ENCODE peak calls at places on chromosome 13, in five cellular contexts. X is stimulated activated naive CD4-positive, alpha-beta T cell treated with Interleukin-2 at 50 U/mL for 16 hours; G is A549; P is activated naive CD8-positive, alpha-beta T cell treated with anti-CD3 and anti-CD28 coated beads, Interleukin-2, amount 50 U/mL, for 24 hours; H is kidney glomerular epithelial cell. W is an unnamed sample.

GRCh38 chr13:43289458-43290255 is 266.3 kb downstream of the DNAJC15 start:
- DNase-seq in H (no peak), G (no peak), X (no peak), P (no peak), W (no peak)

GRCh38 chr13:112450118-112450517 is 74.0 kb downstream of the SPACA7 start:
- DNase-seq in X (no peak), P (no peak), H (no peak), G (no peak), W (no peak)

GRCh38 chr13:98279473-98280175 is 102.6 kb upstream of the RNF113B start:
- DNase-seq in H (peak; percentile 88), P (no peak), G (no peak), X (no peak), W (no peak)

GRCh38 chr13:32903720-32904119 is 112.5 kb upstream of the KL start:
- DNase-seq in X (no peak), G (no peak), P (no peak), H (no peak), W (peak; percentile 24)

GRCh38 chr13:89968468-89968867 is 1379.0 kb upstream of the MIR17HG start:
- DNase-seq in G (no peak), P (no peak), H (no peak), X (no peak), W (no peak)

GRCh38 chr13:107373551-107373950 is 805.6 kb upstream of the ARGLU1 start:
- DNase-seq in P (no peak), G (no peak), X (no peak), H (peak; percentile 87), W (peak; percentile 92)

GRCh38 chr13:113746143-113746525 is 12.9 kb upstream of the TMEM255B start:
- DNase-seq in G (peak; percentile 22), X (no peak), P (no peak), H (no peak), W (no peak)

GRCh38 chr13:53301449-53301848 is 272.8 kb downstream of the OLFM4 start:
- DNase-seq in P (no peak), H (no peak), G (no peak), X (no peak), W (no peak)

GRCh38 chr13:92573467-92574057 is 653.0 kb upstream of the GPC6 start:
- DNase-seq in H (peak; percentile 28), X (no peak), P (no peak), G (peak; percentile 12), W (peak; percentile 9)

GRCh38 chr13:77429320-77430142 is 102.6 kb upstream of the MYCBP2 start:
- DNase-seq in H (no peak), G (no peak), P (peak; percentile 47), X (peak; percentile 68), W (peak; percentile 25)

GRCh38 chr13:25167775-25168174 is 4.3 kb downstream of the AMER2 start:
- DNase-seq in X (no peak), P (no peak), H (no peak), G (no peak), W (no peak)

GRCh38 chr13:97231832-97232201 is 9.7 kb downstream of the MBNL2 start:
- DNase-seq in H (no peak), G (no peak), X (no peak), P (no peak), W (peak; percentile 80)

GRCh38 chr13:108957369-108958012 is 328.1 kb downstream of the MYO16 start:
- DNase-seq in X (no peak), H (peak; percentile 89), P (no peak), G (peak; percentile 48), W (peak; percentile 83)

GRCh38 chr13:75432811-75433244 is 49.1 kb downstream of the TBC1D4 start:
- DNase-seq in H (no peak), X (no peak), P (no peak), G (no peak), W (no peak)

GRCh38 chr13:85497652-85498051 is 301.6 kb downstream of the SLITRK6 start:
- DNase-seq in G (peak; percentile 48), X (no peak), H (no peak), P (no peak), W (peak; percentile 8)

GRCh38 chr13:22740264-22740663 is 440.5 kb upstream of the SGCG start:
- DNase-seq in P (no peak), G (peak; percentile 11), H (no peak), X (no peak), W (no peak)

GRCh38 chr13:99406799-99407201 is 94.5 kb upstream of the TM9SF2 start:
- DNase-seq in X (no peak), G (no peak), H (no peak), P (no peak), W (no peak)

GRCh38 chr13:49638416-49639072 is 10.2 kb downstream of the ARL11 start:
- DNase-seq in H (no peak), P (no peak), X (no peak), G (no peak), W (peak; percentile 46)

GRCh38 chr13:46527237-46527636 is 25.7 kb upstream of the LRCH1 start:
- DNase-seq in P (no peak), H (no peak), G (peak; percentile 20), X (no peak), W (no peak)

GRCh38 chr13:47415048-47415447 is 518.2 kb upstream of the HTR2A start:
- DNase-seq in P (no peak), H (no peak), X (no peak), G (no peak), W (peak; percentile 16)

GRCh38 chr13:27523345-27524073 is 73.1 kb upstream of the MTIF3 start:
- DNase-seq in X (no peak), P (no peak), H (no peak), G (no peak), W (no peak)

GRCh38 chr13:23692816-23693215 is 122.6 kb downstream of the TNFRSF19 start:
- DNase-seq in H (peak; percentile 13), G (no peak), P (no peak), X (no peak), W (no peak)

GRCh38 chr13:81551036-81551435 is 1210.1 kb upstream of the SPRY2 start:
- DNase-seq in P (no peak), H (no peak), X (no peak), G (no peak), W (no peak)

GRCh38 chr13:98972627-98973026 is 5.2 kb downstream of the DOCK9 start:
- DNase-seq in G (no peak), X (no peak), H (peak; percentile 26), P (no peak), W (peak; percentile 57)

GRCh38 chr13:75788494-75788991 is 152.4 kb downstream of the LMO7 start:
- DNase-seq in P (no peak), H (no peak), X (no peak), G (peak; percentile 48), W (peak; percentile 89)

GRCh38 chr13:110815471-110816204 is 99.2 kb downstream of the ANKRD10 start:
- DNase-seq in H (no peak), P (no peak), X (no peak), G (no peak), W (no peak)

GRCh38 chr13:106566682-106567420 is 1.1 kb downstream of the ARGLU1 start:
- DNase-seq in G (peak; percentile 55), X (peak; percentile 44), P (peak; percentile 53), H (peak; percentile 21), W (peak; percentile 84)

GRCh38 chr13:43127827-43128226 is 104.4 kb downstream of the DNAJC15 start:
- DNase-seq in G (no peak), P (no peak), H (no peak), X (no peak), W (no peak)

GRCh38 chr13:31029129-31029528 is 96.7 kb downstream of the TEX26 start:
- DNase-seq in G (no peak), P (no peak), H (no peak), X (no peak), W (peak; percentile 17)

GRCh38 chr13:48159436-48160225 is 64.7 kb upstream of the MED4 start:
- DNase-seq in G (no peak), P (peak; percentile 37), X (no peak), H (peak; percentile 48), W (peak; percentile 65)

GRCh38 chr13:31236211-31236786 is 36.5 kb downstream of the B3GLCT start:
- DNase-seq in G (peak; percentile 26), H (peak; percentile 49), X (no peak), P (no peak), W (peak; percentile 75)

GRCh38 chr13:57624565-57625435 is 6.7 kb upstream of the PCDH17 start:
- DNase-seq in H (peak; percentile 14), P (peak; percentile 5), G (peak; percentile 51), X (no peak), W (peak; percentile 66)

GRCh38 chr13:50357586-50358118 is 342.4 kb downstream of the KCNRG start:
- DNase-seq in X (no peak), H (peak; percentile 75), G (no peak), P (no peak), W (peak; percentile 89)

GRCh38 chr13:73433893-73434292 is 375.1 kb downstream of the KLF5 start:
- DNase-seq in P (no peak), G (no peak), X (no peak), H (no peak), W (no peak)

GRCh38 chr13:27505792-27506191 is 55.4 kb upstream of the MTIF3 start:
- DNase-seq in X (no peak), G (no peak), P (no peak), H (no peak), W (no peak)

GRCh38 chr13:114286808-114287207 is 5.4 kb downstream of the UPF3A start:
- DNase-seq in X (no peak), G (no peak), P (no peak), H (peak; percentile 47), W (peak; percentile 48)

GRCh38 chr13:28529836-28530235 is 34.9 kb upstream of the FLT1 start:
- DNase-seq in G (no peak), H (no peak), P (no peak), X (no peak), W (peak; percentile 19)

GRCh38 chr13:31048521-31048920 is 113.2 kb downstream of the HSPH1 start:
- DNase-seq in H (peak; percentile 33), X (no peak), G (peak; percentile 24), P (no peak), W (no peak)

GRCh38 chr13:41973247-41973741 is 12.4 kb upstream of the VWA8 start:
- DNase-seq in X (no peak), G (no peak), H (no peak), P (no peak), W (peak; percentile 5)

W was measured in GM23248.